ENCODE peak calls at places on chromosomes 13 and 19, in eight cellular contexts. I, T, X, G, L, K, O and Q are unnamed samples. For H3K36me3, the result is how much of the 10 kb centered on the place peaks cover.

GRCh38 chr13:30456290-30456689 is 9.4 kb downstream of the HMGB1 start:
- DNase-seq in I (no peak), T (no peak), X (no peak), G (peak), L (no peak), K (no peak), O (no peak), Q (no peak)

GRCh38 chr19:36331353-36332228 is 47.4 kb downstream of the ZFP14 start:
- DNase-seq in I (peak), T (peak), X (peak), G (peak), L (peak), K (peak), O (peak), Q (peak)

GRCh38 chr13:30846311-30846710 is 59.8 kb upstream of the MEDAG start:
- DNase-seq in I (no peak), T (no peak), X (no peak), G (peak), L (no peak), K (no peak), O (no peak), Q (no peak)

GRCh38 chr19:4379383-4380253 is 20.7 kb downstream of the SH3GL1 start:
- DNase-seq in I (no peak), T (peak), X (peak), G (peak), L (no peak), K (no peak), O (no peak), Q (peak)

GRCh38 chr13:112450567-112451240 is 74.5 kb downstream of the SPACA7 start:
- DNase-seq in I (no peak), T (peak), X (no peak), G (no peak), L (no peak), K (no peak), O (no peak), Q (no peak)

GRCh38 chr19:11390933-11391680 is 7.0 kb upstream of the EPOR start:
- DNase-seq in I (no peak), T (no peak), X (no peak), G (no peak), L (no peak), K (no peak), O (no peak), Q (no peak)

GRCh38 chr19:41367848-41368301 is 3.9 kb upstream of the B9D2 start:
- DNase-seq in I (no peak), T (no peak), X (no peak), G (peak), L (no peak), K (peak), O (no peak), Q (no peak)

GRCh38 chr19:40444181-40445005 is at the start of gene SERTAD3:
- DNase-seq in I (peak), T (peak), X (peak), G (peak), L (peak), K (peak), O (peak), Q (peak)

GRCh38 chr19:53977991-53978731 is 13.3 kb upstream of the CACNG6 start:
- DNase-seq in I (no peak), T (no peak), X (peak), G (peak), L (peak), K (peak), O (no peak), Q (no peak)

GRCh38 chr13:40377783-40378182 is 288.7 kb downstream of the FOXO1 start:
- DNase-seq in I (no peak), T (no peak), X (peak), G (peak), L (no peak), K (peak), O (no peak), Q (no peak)

GRCh38 chr19:19039901-19040300 is 6.5 kb downstream of the ARMC6 start:
- DNase-seq in I (no peak), T (no peak), X (no peak), G (no peak), L (no peak), K (no peak), O (no peak), Q (peak)

GRCh38 chr13:71702253-71702652 is 164.8 kb downstream of the DACH1 start:
- DNase-seq in I (no peak), T (no peak), X (no peak), G (no peak), L (no peak), K (no peak), O (no peak), Q (no peak)

GRCh38 chr19:52646571-52647222 is 8.5 kb upstream of the ZNF83 start:
- DNase-seq in I (no peak), T (no peak), X (no peak), G (no peak), L (no peak), K (no peak), O (no peak), Q (no peak)

GRCh38 chr19:46716013-46716671 is 772 bp downstream of the PRKD2 start:
- DNase-seq in I (no peak), T (peak), X (no peak), G (peak), L (no peak), K (no peak), O (no peak), Q (no peak)

GRCh38 chr19:13056052-13056660 is 46.5 kb downstream of the LYL1 start:
- DNase-seq in I (no peak), T (peak), X (peak), G (peak), L (no peak), K (no peak), O (no peak), Q (no peak)

DNA sequence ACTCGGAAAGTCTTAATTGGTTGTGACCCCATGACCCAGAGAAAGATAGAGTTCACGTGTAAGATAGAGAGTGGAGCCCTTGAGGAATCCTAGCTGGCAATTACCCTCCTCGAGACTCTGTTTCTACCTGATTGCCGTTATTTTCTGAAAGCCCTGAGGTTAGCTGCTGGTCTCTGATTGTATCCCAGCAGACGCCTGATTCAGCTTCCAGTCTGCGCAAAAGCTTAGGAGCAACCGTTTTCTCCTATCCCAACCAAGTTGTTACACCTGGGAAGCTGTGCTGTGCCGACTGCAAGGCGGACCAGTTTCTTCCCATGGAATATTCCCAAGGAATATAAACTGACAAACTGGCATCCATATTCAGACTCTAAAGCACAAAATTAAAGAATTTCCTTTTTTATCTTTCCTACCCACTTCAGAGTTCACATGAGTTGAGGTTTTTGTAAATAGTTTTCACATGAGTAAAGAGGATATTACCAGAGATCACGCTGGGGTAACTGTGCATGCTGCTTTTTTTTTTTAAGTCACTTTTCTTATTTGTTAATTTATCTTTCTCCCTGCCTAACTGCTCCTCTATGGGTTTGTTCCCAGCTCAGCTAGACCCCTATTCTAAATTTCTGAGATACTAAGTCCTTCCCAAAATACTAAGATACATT is 1.5 kb upstream of the TRPC4 start:
- DNase-seq in I (no peak), T (no peak), X (no peak), G (peak), L (no peak), K (peak), O (no peak), Q (no peak)
- H3K4me3 ChIP-seq in I (no peak), T (no peak), X (peak), G (peak), L (peak), K (peak), O (no peak), Q (no peak)

DNA sequence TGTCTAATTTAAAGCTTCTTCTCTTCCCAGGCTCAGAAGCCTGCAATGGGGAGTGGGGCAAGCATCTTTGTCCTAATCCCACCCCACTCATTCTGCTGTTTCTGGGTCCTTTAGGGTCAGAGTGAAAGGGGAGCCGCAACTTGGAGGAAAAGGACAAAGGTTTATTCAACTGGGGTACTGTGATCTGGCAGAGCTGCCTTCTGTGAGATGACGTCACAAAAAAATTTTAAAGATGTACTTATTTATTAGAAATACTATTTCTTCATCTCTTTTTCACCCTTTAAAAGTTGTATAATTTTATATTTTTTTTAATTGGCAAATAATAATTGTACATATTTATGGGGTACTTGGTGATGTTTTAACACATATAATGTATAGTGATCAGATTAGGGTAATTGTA is 302.6 kb downstream of the TDRD3 start:
- DNase-seq in I (no peak), T (no peak), X (no peak), G (no peak), L (no peak), K (no peak), O (no peak), Q (no peak)
- H3K27ac ChIP-seq in I (no peak), T (no peak), X (no peak), G (no peak), L (no peak), K (no peak), O (no peak), Q (no peak)

GRCh38 chr19:330503-330902 is 14.1 kb downstream of the MIER2 start:
- DNase-seq in I (no peak), T (no peak), X (no peak), G (no peak), L (no peak), K (no peak), O (no peak), Q (no peak)
- H3K36me3 ChIP-seq in I (half or more), T (half or more), X (under half), G (under half), L (half or more), K (half or more), O (half or more), Q (under half)

DNA sequence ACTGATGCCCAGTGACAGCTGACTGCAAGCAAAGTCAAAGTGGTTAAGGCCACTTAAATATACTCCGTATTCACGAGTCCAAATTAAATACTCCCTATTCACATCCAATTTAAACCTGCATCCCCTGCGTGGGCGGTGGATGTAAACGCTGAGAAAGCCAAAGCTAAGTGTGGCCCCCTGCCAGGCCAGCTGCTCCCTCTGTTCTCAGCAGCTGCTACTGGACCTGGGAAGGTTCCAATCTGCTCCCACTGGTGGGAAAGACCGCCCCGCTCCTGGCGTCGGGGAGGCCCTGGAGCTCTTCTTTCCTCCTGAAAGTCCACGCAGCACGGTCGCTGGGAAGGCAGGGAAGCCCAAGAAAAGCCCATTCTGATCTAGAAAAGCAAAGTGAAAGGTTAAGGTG is 205.4 kb upstream of the GPR12 start:
- DNase-seq in I (no peak), T (peak), X (peak), G (peak), L (no peak), K (peak), O (no peak), Q (no peak)
- H3K4me3 ChIP-seq in I (no peak), T (no peak), X (no peak), G (no peak), L (no peak), K (no peak), O (no peak), Q (no peak)

DNA sequence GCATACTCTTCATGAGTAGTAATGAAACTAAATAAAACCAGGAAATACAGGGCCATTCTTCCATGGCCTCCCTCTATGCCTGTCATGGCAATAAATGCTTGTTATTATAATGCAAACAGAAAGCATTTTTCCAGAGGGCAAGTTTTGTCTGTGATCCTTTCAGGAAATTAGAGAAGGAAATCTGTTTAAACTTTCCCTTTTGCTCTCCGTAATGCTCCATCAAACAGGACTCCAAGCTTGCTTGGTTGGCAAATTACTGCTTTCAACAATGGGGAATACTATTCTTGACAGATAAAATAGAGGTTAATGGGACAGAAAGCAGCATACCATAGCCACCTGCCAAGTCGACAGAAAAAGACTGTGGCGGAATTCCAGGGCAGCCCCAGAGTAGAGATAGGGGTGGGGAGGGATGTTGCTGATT is 252.5 kb downstream of the LHFPL6 start:
- DNase-seq in I (no peak), T (no peak), X (no peak), G (no peak), L (no peak), K (no peak), O (no peak), Q (no peak)
- H3K27ac ChIP-seq in I (no peak), T (no peak), X (peak), G (no peak), L (peak), K (no peak), O (no peak), Q (no peak)

GRCh38 chr19:16626796-16627193 is 1.2 kb downstream of the MED26 start:
- DNase-seq in I (no peak), T (no peak), X (no peak), G (peak), L (no peak), K (no peak), O (no peak), Q (no peak)

GRCh38 chr19:16628183-16628983 is at the start of gene MED26:
- DNase-seq in I (peak), T (peak), X (peak), G (peak), L (peak), K (peak), O (peak), Q (peak)

GRCh38 chr19:16627194-16627927 is 643 bp downstream of the MED26 start:
- DNase-seq in I (no peak), T (no peak), X (no peak), G (peak), L (no peak), K (no peak), O (no peak), Q (peak)

GRCh38 chr19:16628984-16629691 is 1.1 kb upstream of the MED26 start:
- DNase-seq in I (no peak), T (peak), X (peak), G (peak), L (no peak), K (peak), O (no peak), Q (no peak)

DNA sequence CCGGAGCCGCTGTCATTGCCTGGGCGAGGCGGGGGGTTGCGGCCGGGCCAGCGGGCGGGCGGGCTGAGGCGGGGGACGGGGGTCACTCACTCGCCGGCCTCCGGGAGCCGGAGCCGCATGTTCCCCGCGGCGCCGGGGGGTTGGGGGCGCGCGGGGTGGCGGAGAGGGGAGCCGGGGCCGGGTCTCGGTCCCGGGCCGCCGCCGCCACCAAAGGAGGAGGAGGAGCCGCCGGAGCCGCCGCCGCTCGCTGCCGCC is 149 bp downstream of the MED26 start:
- DNase-seq in I (no peak), T (no peak), X (no peak), G (no peak), L (no peak), K (no peak), O (no peak), Q (no peak)
- H3K36me3 ChIP-seq in I (under half), T (under half), X (under half), G (under half), L (under half), K (under half), O (half or more), Q (under half)

GRCh38 chr13:113603116-113603710 is 18.7 kb downstream of the TFDP1 start:
- DNase-seq in I (no peak), T (no peak), X (no peak), G (no peak), L (no peak), K (no peak), O (no peak), Q (no peak)

GRCh38 chr13:113602291-113602970 is 17.9 kb downstream of the TFDP1 start:
- DNase-seq in I (no peak), T (no peak), X (no peak), G (no peak), L (no peak), K (no peak), O (no peak), Q (no peak)

GRCh38 chr13:113599396-113599795 is 14.8 kb downstream of the TFDP1 start:
- DNase-seq in I (no peak), T (no peak), X (no peak), G (no peak), L (no peak), K (no peak), O (no peak), Q (no peak)

GRCh38 chr13:113604186-113604585 is 19.6 kb downstream of the TFDP1 start:
- DNase-seq in I (no peak), T (no peak), X (no peak), G (no peak), L (no peak), K (no peak), O (no peak), Q (no peak)

DNA sequence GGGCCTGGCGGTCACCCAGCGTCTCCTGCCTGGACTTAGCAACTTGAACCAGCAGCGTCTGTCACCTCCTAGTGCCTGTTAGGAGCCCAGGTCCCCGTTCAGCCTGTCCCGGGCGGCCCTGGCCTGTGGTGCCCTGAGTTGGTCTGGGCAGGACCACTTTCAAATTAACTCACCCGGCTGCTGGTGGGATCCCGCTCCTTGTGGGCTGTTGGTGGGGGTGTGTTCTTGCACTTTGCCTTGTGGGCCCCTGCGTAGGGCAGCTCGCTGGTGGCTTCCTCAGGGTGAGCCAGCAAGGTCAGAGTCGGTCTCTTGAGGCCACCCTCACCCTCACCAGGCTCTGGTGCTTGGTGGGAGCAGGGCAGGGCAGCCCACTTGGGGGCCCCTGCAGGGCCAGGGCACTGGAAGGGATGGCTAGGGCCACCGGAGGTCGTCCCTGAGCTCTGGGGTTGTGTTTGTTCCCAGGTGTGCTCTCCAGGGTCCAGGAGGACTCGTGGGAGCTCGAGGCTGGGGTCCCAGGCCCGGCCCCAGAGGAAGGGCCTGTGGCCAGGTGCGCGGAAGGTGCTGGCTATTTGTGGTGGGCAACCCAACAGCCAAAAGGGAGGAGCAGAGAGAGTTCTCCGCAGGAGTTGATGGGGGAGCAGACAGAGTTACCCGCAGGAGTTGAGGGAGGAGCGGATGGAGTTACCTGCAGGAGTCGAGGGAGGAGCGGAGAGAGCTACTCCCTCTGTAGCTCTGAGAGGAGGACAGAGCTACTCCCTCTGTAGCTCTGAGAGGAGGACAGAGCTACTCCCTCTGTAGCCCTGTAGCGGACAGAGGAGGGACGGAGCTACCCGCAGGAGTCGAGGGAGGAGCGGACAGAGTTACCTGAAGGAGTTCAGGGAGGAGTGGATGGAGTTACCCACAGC is 16.9 kb downstream of the TFDP1 start:
- DNase-seq in I (no peak), T (no peak), X (no peak), G (no peak), L (no peak), K (no peak), O (no peak), Q (no peak)
- H3K4me3 ChIP-seq in I (no peak), T (no peak), X (no peak), G (no peak), L (no peak), K (no peak), O (no peak), Q (no peak)

GRCh38 chr13:99722419-99722818 is 221.1 kb downstream of the TM9SF2 start:
- DNase-seq in I (no peak), T (no peak), X (no peak), G (no peak), L (no peak), K (no peak), O (no peak), Q (no peak)
- H3K27ac ChIP-seq in I (no peak), T (no peak), X (no peak), G (no peak), L (no peak), K (no peak), O (no peak), Q (no peak)